ENCODE peak calls at places on chromosomes 3 and 15, in ten cellular contexts. P is right cardiac atrium, T is psoas muscle, F is colonic mucosa, H is SK-N-MC, E is HCT116, K is upper lobe of right lung, R is fibroblast of lung, Y is breast epithelium, O is GM23248. B is an unnamed sample.

GRCh38 chr3:66989241-66989640 is 8.9 kb upstream of the KBTBD8 start:
- DNase-seq in P (no peak), T (no peak), F (no peak), H (no peak), E (no peak), K (no peak), R (no peak), Y (no peak), O (no peak), B (no peak)

GRCh38 chr3:11567516-11568467 is 75.9 kb downstream of the VGLL4 start:
- DNase-seq in P (peak; percentile 58), T (peak; percentile 93), F (no peak), H (no peak), E (peak; percentile 80), K (no peak), R (peak; percentile 81), Y (peak; percentile 60), O (peak; percentile 97), B (no peak)

GRCh38 chr3:78604328-78604727 is 1163.5 kb downstream of the ROBO1 start:
- DNase-seq in P (no peak), T (no peak), F (no peak), H (no peak), E (no peak), K (no peak), R (peak; percentile 85), Y (no peak), O (peak; percentile 77), B (no peak)

GRCh38 chr3:42544492-42545283 is 37.1 kb downstream of the SEC22C start:
- DNase-seq in P (peak; percentile 82), T (no peak), F (peak; percentile 70), H (no peak), E (no peak), K (peak; percentile 83), R (no peak), Y (peak; percentile 61), O (peak; percentile 25), B (no peak)

GRCh38 chr3:60085649-60086048 is 1035.8 kb upstream of the CFAP20DC start:
- DNase-seq in P (no peak), T (no peak), F (no peak), H (no peak), E (no peak), K (no peak), R (no peak), Y (no peak), O (no peak), B (no peak)

GRCh38 chr15:80710635-80711553 is 15.8 kb downstream of the ABHD17C start:
- DNase-seq in P (no peak), T (no peak), F (no peak), H (no peak), E (no peak), K (no peak), R (no peak), Y (no peak), O (peak; percentile 42), B (no peak)

GRCh38 chr3:12371525-12372140 is 82.8 kb downstream of the PPARG start:
- DNase-seq in P (peak; percentile 58), T (no peak), F (no peak), H (no peak), E (no peak), K (no peak), R (peak; percentile 91), Y (no peak), O (no peak), B (no peak)

GRCh38 chr15:41281236-41281635 is 50.2 kb downstream of the CHP1 start:
- DNase-seq in P (no peak), T (no peak), F (no peak), H (no peak), E (no peak), K (no peak), R (peak; percentile 94), Y (no peak), O (peak; percentile 94), B (no peak)

GRCh38 chr3:12508316-12508715 is 24.0 kb downstream of the TSEN2 start:
- DNase-seq in P (no peak), T (no peak), F (no peak), H (no peak), E (no peak), K (no peak), R (peak; percentile 99), Y (no peak), O (peak; percentile 98), B (peak; percentile 38)

DNA sequence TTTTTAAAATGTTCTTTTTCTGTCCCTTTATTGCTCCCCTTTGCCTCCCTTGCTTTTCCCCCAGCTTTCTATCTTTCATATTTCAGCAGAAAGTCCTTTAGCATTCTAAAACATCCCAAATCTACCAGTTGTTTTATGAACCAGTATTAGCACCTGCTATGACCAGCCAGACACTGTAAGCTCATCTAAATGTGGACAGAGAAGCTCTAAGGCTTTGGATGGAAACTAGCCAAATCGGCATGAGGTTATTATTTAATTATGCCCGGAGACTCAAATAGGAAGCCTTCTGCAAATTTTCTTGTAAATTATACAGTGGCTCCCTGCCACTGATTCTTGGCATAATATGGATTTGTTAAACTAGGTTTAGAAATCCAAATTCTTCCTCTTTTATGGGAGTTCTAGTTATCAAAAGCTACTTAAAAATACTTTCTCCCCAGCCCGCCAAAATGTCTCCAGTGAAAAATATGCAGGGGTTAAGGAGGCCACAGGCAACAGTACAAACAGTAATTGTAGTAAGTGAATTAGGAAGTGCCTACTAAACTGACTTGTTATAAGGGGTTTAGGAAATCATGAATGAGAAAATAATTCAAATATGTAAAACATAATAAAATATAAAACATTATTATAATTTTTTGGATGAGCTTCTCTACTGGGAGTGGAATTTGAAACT is 15.4 kb downstream of the MYH15 start:
- DNase-seq in P (no peak), T (no peak), F (no peak), H (no peak), E (no peak), K (no peak), R (no peak), Y (no peak), O (no peak), B (no peak)
- H3K27ac ChIP-seq in P (no peak overlapping the region), T (no peak overlapping the region), F (no peak overlapping the region), H (peak overlapping the region; percentile 11), E (no peak overlapping the region), K (no peak overlapping the region), R (no peak overlapping the region), Y (no peak overlapping the region), O (no peak overlapping the region), B (no peak overlapping the region)

GRCh38 chr3:128923607-128924385 is 44.4 kb downstream of the ACAD9 start:
- DNase-seq in P (no peak), T (no peak), F (no peak), H (no peak), E (no peak), K (peak; percentile 22), R (no peak), Y (no peak), O (no peak), B (no peak)
- H3K9me3 ChIP-seq in P (peaks cover 2% of the 10 kb centered on the region), T (peaks cover 6% of the 10 kb centered on the region), F (no peaks in the 10 kb centered on the region), H (peaks cover 6% of the 10 kb centered on the region), E (peaks cover 21% of the 10 kb centered on the region), K (no peaks in the 10 kb centered on the region), R (no peaks in the 10 kb centered on the region), Y (peaks cover 9% of the 10 kb centered on the region), O (no peaks in the 10 kb centered on the region), B (peaks cover 16% of the 10 kb centered on the region)

GRCh38 chr3:139540686-139541085 is 1.1 kb upstream of the RBP1 start:
- DNase-seq in P (no peak), T (no peak), F (no peak), H (peak; percentile 70), E (no peak), K (no peak), R (no peak), Y (no peak), O (no peak), B (peak; percentile 35)
- H3K4me3 ChIP-seq in P (peak overlapping the region; percentile 69), T (peak overlapping the region; percentile 69), F (no peak overlapping the region), H (peak overlapping the region; percentile 75), E (peak overlapping the region; percentile 90), K (no peak overlapping the region), R (no peak overlapping the region), Y (peak overlapping the region; percentile 74), O (no peak overlapping the region), B (peak overlapping the region; percentile 80)

GRCh38 chr3:108645364-108645763 is 55.8 kb downstream of the DZIP3 start:
- DNase-seq in P (no peak), T (no peak), F (no peak), H (no peak), E (no peak), K (no peak), R (no peak), Y (no peak), O (no peak), B (no peak)

DNA sequence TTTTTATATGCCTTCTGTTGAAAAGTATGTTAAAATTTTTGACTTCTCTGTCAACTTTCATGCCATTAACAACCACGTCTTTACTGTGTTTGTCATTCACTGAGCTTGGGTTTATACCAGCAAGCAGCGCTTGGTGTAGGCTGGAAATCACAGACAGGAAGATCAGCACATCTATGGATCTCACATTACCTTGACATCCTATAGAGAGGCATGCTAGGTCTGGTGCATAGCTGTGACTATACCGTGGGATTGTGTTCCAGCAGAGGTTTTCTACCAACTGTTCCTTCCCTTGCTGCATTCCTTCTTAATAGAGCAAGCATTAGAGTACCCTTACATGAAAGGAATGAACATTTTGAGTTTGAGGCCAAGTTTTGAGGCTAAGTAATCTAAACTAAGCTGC is 53.0 kb downstream of the DZIP3 start:
- DNase-seq in P (no peak), T (no peak), F (no peak), H (no peak), E (no peak), K (no peak), R (no peak), Y (no peak), O (no peak), B (no peak)
- H3K27ac ChIP-seq in P (no peak overlapping the region), T (no peak overlapping the region), F (no peak overlapping the region), H (no peak overlapping the region), E (no peak overlapping the region), K (no peak overlapping the region), R (no peak overlapping the region), Y (no peak overlapping the region), O (no peak overlapping the region), B (no peak overlapping the region)

GRCh38 chr3:153903430-153903829 is 217.8 kb upstream of the ARHGEF26 start:
- DNase-seq in P (no peak), T (no peak), F (no peak), H (no peak), E (no peak), K (no peak), R (no peak), Y (no peak), O (no peak), B (no peak)
- H3K9me3 ChIP-seq in P (no peaks in the 10 kb centered on the region), T (no peaks in the 10 kb centered on the region), F (no peaks in the 10 kb centered on the region), H (no peaks in the 10 kb centered on the region), E (no peaks in the 10 kb centered on the region), K (no peaks in the 10 kb centered on the region), R (no peaks in the 10 kb centered on the region), Y (no peaks in the 10 kb centered on the region), O (no peaks in the 10 kb centered on the region), B (no peaks in the 10 kb centered on the region)

GRCh38 chr3:141407817-141408216 is 39.5 kb downstream of the ZBTB38 start:
- DNase-seq in P (no peak), T (no peak), F (no peak), H (no peak), E (no peak), K (no peak), R (no peak), Y (no peak), O (no peak), B (no peak)
- H3K4me3 ChIP-seq in P (no peak overlapping the region), T (no peak overlapping the region), F (no peak overlapping the region), H (no peak overlapping the region), E (no peak overlapping the region), K (no peak overlapping the region), R (no peak overlapping the region), Y (no peak overlapping the region), O (no peak overlapping the region), B (no peak overlapping the region)